ENCODE peak calls at places on chromosomes 11 and 22, in eight cellular contexts. I, S, O, D, C, B, M and H are unnamed samples. For H3K36me3, the result is how much of the 10 kb centered on the place peaks cover.

GRCh38 chr11:65866524-65867283 is 5.9 kb downstream of the EFEMP2 start:
- DNase-seq in D (no peak), I (peak), M (no peak), C (no peak), O (no peak), S (no peak), B (peak), H (no peak)

GRCh38 chr22:46451741-46452140 is 85.7 kb downstream of the CELSR1 start:
- DNase-seq in C (no peak), D (no peak), I (no peak), O (no peak), B (no peak), M (no peak), S (no peak), H (no peak)

GRCh38 chr11:74322667-74323066 is 11.2 kb upstream of the P4HA3 start:
- DNase-seq in D (peak), S (no peak), I (peak), C (peak), B (peak), M (peak), O (peak), H (peak)

GRCh38 chr22:25563757-25564319 is 637 bp upstream of the GRK3 start:
- DNase-seq in I (peak), O (peak), B (peak), S (peak), C (peak), M (peak), D (peak), H (no peak)

GRCh38 chr22:42906605-42907338 is 49.7 kb upstream of the ARFGAP3 start:
- DNase-seq in I (peak), M (peak), C (peak), S (no peak), O (peak), D (peak), B (peak), H (peak)

GRCh38 chr11:47856186-47856585 is 8.0 kb upstream of the NUP160 start:
- DNase-seq in M (peak), C (no peak), O (no peak), S (no peak), D (no peak), B (no peak), I (no peak), H (no peak)

GRCh38 chr11:113796663-113797259 is 17.2 kb downstream of the CLDN25 start:
- DNase-seq in B (no peak), O (peak), S (peak), M (peak), C (peak), D (no peak), I (no peak), H (no peak)

GRCh38 chr11:2129699-2130366 is 9.4 kb downstream of the IGF2 start:
- DNase-seq in S (no peak), M (no peak), I (no peak), D (no peak), O (no peak), C (no peak), B (no peak), H (no peak)

GRCh38 chr22:31812977-31813605 is 59.3 kb downstream of the DEPDC5 start:
- DNase-seq in S (no peak), B (no peak), I (no peak), C (no peak), M (no peak), D (no peak), O (no peak), H (no peak)

GRCh38 chr11:36509265-36509664 is 807 bp downstream of the TRAF6 start:
- DNase-seq in I (no peak), O (no peak), C (no peak), S (peak), D (no peak), M (peak), B (no peak), H (no peak)

GRCh38 chr11:6864436-6864835 is 1.6 kb downstream of the OR10A2 start:
- DNase-seq in I (no peak), O (no peak), D (no peak), C (no peak), B (no peak), S (no peak), M (peak), H (no peak)

GRCh38 chr11:128731041-128731663 is 37.3 kb downstream of the FLI1 start:
- DNase-seq in S (no peak), D (no peak), I (no peak), O (no peak), M (no peak), C (no peak), B (no peak), H (no peak)

GRCh38 chr11:111795333-111795985 is 29.3 kb upstream of the PPP2R1B start:
- DNase-seq in M (peak), C (no peak), S (no peak), O (peak), I (no peak), B (no peak), D (no peak), H (no peak)

GRCh38 chr11:623999-624704 is 603 bp downstream of the CDHR5 start:
- DNase-seq in C (no peak), O (peak), I (no peak), B (no peak), D (peak), S (no peak), M (no peak), H (no peak)

GRCh38 chr11:91248199-91248807 is 976.3 kb upstream of the FAT3 start:
- DNase-seq in D (no peak), B (no peak), M (peak), I (no peak), S (peak), O (peak), C (peak), H (no peak)

GRCh38 chr22:46580940-46581579 is 39.1 kb upstream of the GRAMD4 start:
- DNase-seq in S (no peak), C (peak), I (no peak), M (no peak), O (no peak), D (no peak), B (peak), H (no peak)

GRCh38 chr22:23181763-23182288 is 1.5 kb downstream of the BCR start:
- DNase-seq in B (no peak), D (no peak), O (no peak), M (no peak), I (no peak), S (no peak), C (no peak), H (no peak)

GRCh38 chr11:104522650-104523049 is 358.7 kb upstream of the PDGFD start:
- DNase-seq in S (peak), O (peak), M (peak), C (peak), I (no peak), D (no peak), B (no peak), H (no peak)

GRCh38 chr11:125164091-125164421 is 495 bp upstream of the PKNOX2 start:
- DNase-seq in O (no peak), B (no peak), I (no peak), D (no peak), C (no peak), M (no peak), S (no peak), H (no peak)
- H3K4me3 ChIP-seq in O (no peak), B (peak), I (peak), D (peak), C (peak), M (no peak), S (no peak), H (peak)

GRCh38 chr22:20271114-20271994 is 3.2 kb upstream of the RTN4R start:
- DNase-seq in O (peak), I (no peak), B (no peak), S (no peak), D (no peak), C (no peak), M (no peak), H (no peak)
- H3K36me3 ChIP-seq in O (under half), I (under half), B (under half), S (under half), D (under half), C (under half), M (under half), H (under half)

DNA sequence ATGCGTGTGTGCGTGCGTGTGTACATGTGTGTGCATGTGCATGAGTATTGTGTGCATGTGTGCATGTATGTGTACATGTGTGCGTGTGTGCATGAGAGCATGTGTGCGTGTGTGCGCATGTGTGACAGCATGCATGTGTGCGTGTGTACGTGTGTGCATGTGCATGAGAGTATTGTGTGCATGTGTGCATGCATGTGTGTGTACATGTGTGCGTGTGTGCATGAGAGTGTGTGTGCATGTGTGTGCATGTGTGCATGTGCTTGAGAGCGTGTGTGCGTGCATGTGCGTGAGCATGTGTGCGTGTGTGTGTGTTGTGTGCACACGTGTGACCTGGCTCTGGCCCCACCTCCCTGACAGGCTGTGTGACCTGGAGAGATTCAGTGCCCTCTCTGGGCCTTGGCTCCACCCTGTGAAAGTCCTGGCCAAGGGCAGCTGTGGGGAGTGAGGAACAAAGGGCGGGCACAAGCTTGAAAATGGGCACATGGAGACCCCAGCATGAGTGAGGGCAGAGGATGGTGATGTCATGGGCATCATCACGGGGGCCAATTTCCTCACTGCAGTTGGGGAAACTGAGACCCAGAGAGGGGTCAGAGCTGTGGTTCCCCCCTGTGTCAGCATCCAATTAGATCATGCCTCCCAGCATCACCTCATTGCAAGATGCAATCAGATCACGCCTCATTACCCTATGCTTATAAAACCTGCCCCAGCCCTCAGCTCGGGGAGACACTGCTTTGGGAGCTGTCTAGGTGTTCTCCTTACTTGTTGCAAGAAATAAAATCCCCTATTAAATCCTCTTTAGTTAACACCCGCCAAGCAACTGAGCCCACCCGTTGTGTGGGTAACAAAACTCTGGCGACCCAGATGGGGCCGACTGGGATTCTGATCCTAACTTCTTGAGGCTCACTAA is 643 bp downstream of the ACY3 start:
- DNase-seq in B (peak), C (no peak), S (peak), I (no peak), O (no peak), M (no peak), D (no peak), H (no peak)
- TF ChIP-seq POLR2A in B (no peak), C (no peak), S (peak), I (no peak), O (no peak), M (no peak), D (no peak), H (no peak)

GRCh38 chr11:18792827-18793226 is 1.2 kb upstream of the PTPN5 start:
- DNase-seq in C (no peak), B (no peak), D (no peak), O (no peak), S (no peak), M (no peak), I (no peak), H (no peak)
- H3K4me3 ChIP-seq in C (no peak), B (no peak), D (no peak), O (no peak), S (no peak), M (no peak), I (no peak), H (no peak)

DNA sequence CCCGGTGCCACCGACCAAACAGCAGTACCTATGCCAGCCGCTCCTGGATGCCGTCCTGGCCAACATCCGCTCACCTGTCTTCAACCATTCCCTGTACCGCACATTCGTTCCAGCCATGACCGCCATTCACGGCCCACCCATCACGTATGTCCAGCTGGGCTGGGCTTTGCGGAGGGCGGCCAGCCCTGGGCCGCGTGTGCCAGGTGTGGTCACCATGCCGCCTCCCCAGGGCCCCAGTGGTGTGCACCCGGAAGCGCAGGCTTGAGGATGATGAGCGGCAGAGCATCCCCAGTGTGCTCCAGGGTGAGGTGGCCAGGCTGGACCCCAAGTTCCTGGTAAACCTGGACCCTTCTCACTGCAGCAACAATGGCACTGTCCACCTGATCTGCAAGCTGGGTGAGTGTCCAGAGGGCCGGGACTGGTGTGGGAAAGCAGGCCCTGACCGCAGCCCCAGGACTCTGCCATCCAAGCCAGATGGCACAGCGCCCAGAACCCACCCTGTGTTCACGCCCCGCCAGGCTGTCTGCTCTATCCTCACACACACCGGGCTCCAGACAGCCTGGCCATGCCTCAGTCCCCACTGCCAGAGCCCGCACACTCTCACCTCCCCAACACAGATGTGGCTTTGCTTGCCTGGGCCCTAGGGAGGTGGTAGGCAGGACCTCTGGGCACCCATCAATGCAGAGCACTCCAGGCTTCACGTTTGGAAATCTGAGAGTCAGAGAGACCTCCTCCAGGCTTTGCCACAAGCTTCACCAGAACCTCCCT is 77.6 kb downstream of the MED15 start:
- DNase-seq in B (no peak), M (no peak), D (no peak), S (no peak), O (no peak), I (no peak), C (no peak), H (no peak)
- H3K36me3 ChIP-seq in B (under half), M (half or more), D (under half), S (under half), O (half or more), I (half or more), C (under half), H (under half)

GRCh38 chr11:124622531-124623451 is at the start of gene TBRG1:
- DNase-seq in O (peak), B (peak), C (peak), D (peak), S (peak), M (peak), I (peak), H (peak)
- TF ChIP-seq POLR2A in O (peak), B (peak), C (peak), D (peak), S (peak), M (peak), I (peak), H (peak)

DNA sequence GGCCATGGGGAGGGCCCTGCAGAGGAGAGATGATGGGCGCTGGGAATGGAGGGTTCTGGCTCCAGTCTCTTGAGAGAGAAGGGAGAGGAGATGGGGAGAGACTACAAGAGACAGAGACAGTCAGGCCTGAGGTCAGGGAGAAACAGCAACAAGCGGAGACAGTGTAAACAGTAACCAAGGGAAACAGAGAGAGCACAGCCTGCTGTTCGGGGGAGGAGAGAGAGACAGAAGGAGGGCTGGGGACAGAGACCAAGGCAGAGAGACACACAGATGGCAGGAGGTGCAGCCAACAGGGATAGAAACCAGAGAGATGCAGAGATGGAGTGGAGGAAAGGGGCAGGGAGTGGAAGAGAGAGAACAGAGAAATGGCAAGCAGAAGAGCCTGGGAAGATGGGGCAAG is 187.3 kb upstream of the SYT13 start:
- DNase-seq in M (no peak), B (peak), C (no peak), O (no peak), S (no peak), I (no peak), D (no peak), H (no peak)
- H3K4me3 ChIP-seq in M (no peak), B (no peak), C (no peak), O (no peak), S (no peak), I (no peak), D (no peak), H (no peak)

GRCh38 chr11:62791501-62792192 is at the start of gene TMEM223:
- DNase-seq in O (peak), S (peak), B (peak), C (peak), I (peak), D (peak), M (peak), H (peak)
- H3K36me3 ChIP-seq in O (half or more), S (under half), B (under half), C (under half), I (half or more), D (under half), M (half or more), H (half or more)